ENCODE peak calls at places on chromosome 15, in five cellular contexts. Y is AG10803, L is AG09309, J is heart left ventricle, D is progenitor cell of endocrine pancreas. X is an unnamed sample.

GRCh38 chr15:45157056-45157455 is 27.3 kb downstream of the DUOX1 start:
- DNase-seq in Y (peak), L (peak), J (no peak), D (no peak), X (no peak)

GRCh38 chr15:27764339-27764738 is 334.8 kb downstream of the OCA2 start:
- DNase-seq in Y (no peak), L (no peak), J (no peak), D (no peak), X (no peak)

GRCh38 chr15:66935121-66935520 is 130.3 kb upstream of the SMAD3 start:
- DNase-seq in Y (peak), L (no peak), J (no peak), D (no peak), X (peak)

GRCh38 chr15:62848631-62849050 is 193.9 kb upstream of the TPM1 start:
- DNase-seq in Y (peak), L (no peak), J (no peak), D (no peak), X (no peak)

GRCh38 chr15:67080900-67081431 is 15.6 kb downstream of the SMAD3 start:
- DNase-seq in Y (peak), L (peak), J (peak), D (no peak), X (no peak)

GRCh38 chr15:93882133-93882532 is 349.2 kb upstream of the MCTP2 start:
- DNase-seq in Y (no peak), L (no peak), J (no peak), D (no peak), X (no peak)

GRCh38 chr15:65101418-65101890 is 13.5 kb downstream of the UBAP1L start:
- DNase-seq in Y (peak), L (no peak), J (peak), D (peak), X (no peak)

GRCh38 chr15:79102595-79102994 is 12.0 kb upstream of the RASGRF1 start:
- DNase-seq in Y (no peak), L (no peak), J (no peak), D (no peak), X (no peak)

GRCh38 chr15:73004462-73004861 is 47.8 kb upstream of the NEO1 start:
- DNase-seq in Y (no peak), L (no peak), J (no peak), D (no peak), X (no peak)

GRCh38 chr15:83446904-83447708 is at the start of gene SH3GL3:
- DNase-seq in Y (peak), L (no peak), J (peak), D (peak), X (peak)

GRCh38 chr15:89104172-89104564 is 15.9 kb downstream of the ABHD2 start:
- DNase-seq in Y (peak), L (no peak), J (no peak), D (no peak), X (no peak)

GRCh38 chr15:63186065-63186464 is 3.3 kb upstream of the RAB8B start:
- DNase-seq in Y (peak), L (no peak), J (no peak), D (no peak), X (no peak)

GRCh38 chr15:93029613-93030429 is 59.2 kb downstream of the RGMA start:
- DNase-seq in Y (no peak), L (no peak), J (no peak), D (no peak), X (no peak)

GRCh38 chr15:65071381-65071811 is 3.6 kb upstream of the RASL12 start:
- DNase-seq in Y (no peak), L (no peak), J (peak), D (no peak), X (no peak)

GRCh38 chr15:32790352-32790999 is 72.7 kb downstream of the GREM1 start:
- DNase-seq in Y (peak), L (no peak), J (no peak), D (no peak), X (no peak)

GRCh38 chr15:101499863-101500713 is 10.6 kb upstream of the PCSK6 start:
- DNase-seq in Y (peak), L (no peak), J (peak), D (no peak), X (no peak)

GRCh38 chr15:94029495-94029894 is 201.9 kb upstream of the MCTP2 start:
- DNase-seq in Y (peak), L (no peak), J (no peak), D (no peak), X (no peak)

GRCh38 chr15:63517614-63518013 is 13.2 kb downstream of the USP3 start:
- DNase-seq in Y (no peak), L (no peak), J (no peak), D (no peak), X (no peak)

GRCh38 chr15:51390239-51390931 is 48.9 kb downstream of the GLDN start:
- DNase-seq in Y (no peak), L (no peak), J (no peak), D (no peak), X (no peak)

GRCh38 chr15:46242935-46243334 is 608.1 kb downstream of the SQOR start:
- DNase-seq in Y (no peak), L (no peak), J (no peak), D (no peak), X (no peak)

GRCh38 chr15:66955871-66956585 is 109.4 kb upstream of the SMAD3 start:
- DNase-seq in Y (peak), L (no peak), J (no peak), D (no peak), X (no peak)

GRCh38 chr15:98547741-98548166 is 100.6 kb upstream of the IGF1R start:
- DNase-seq in Y (no peak), L (no peak), J (no peak), D (no peak), X (no peak)

GRCh38 chr15:68679161-68679560 is 100.4 kb downstream of the CORO2B start:
- DNase-seq in Y (no peak), L (no peak), J (no peak), D (no peak), X (no peak)

GRCh38 chr15:67700023-67700422 is 125.3 kb upstream of the SKOR1 start:
- DNase-seq in Y (peak), L (no peak), J (no peak), D (no peak), X (no peak)

GRCh38 chr15:58453931-58454793 is 22.4 kb downstream of the LIPC start:
- DNase-seq in Y (no peak), L (no peak), J (no peak), D (no peak), X (no peak)

GRCh38 chr15:47673343-47673761 is 44.0 kb upstream of the SEMA6D start:
- DNase-seq in Y (no peak), L (no peak), J (peak), D (no peak), X (no peak)

GRCh38 chr15:95712785-95713184 is 617.7 kb upstream of the NR2F2 start:
- DNase-seq in Y (no peak), L (no peak), J (no peak), D (no peak), X (no peak)

GRCh38 chr15:57606048-57606447 is 14.3 kb downstream of the MYZAP start:
- DNase-seq in Y (no peak), L (no peak), J (no peak), D (no peak), X (no peak)

GRCh38 chr15:68818088-68818670 is 2.5 kb downstream of the ANP32A start:
- DNase-seq in Y (peak), L (no peak), J (peak), D (peak), X (peak)

GRCh38 chr15:81010086-81010485 is 9.4 kb downstream of the TLNRD1 start:
- DNase-seq in Y (no peak), L (no peak), J (no peak), D (no peak), X (no peak)

GRCh38 chr15:63502843-63503738 is 1.3 kb upstream of the USP3 start:
- DNase-seq in Y (peak), L (peak), J (peak), D (peak), X (peak)

GRCh38 chr15:39770748-39771689 is 11.6 kb downstream of the FSIP1 start:
- DNase-seq in Y (peak), L (peak), J (peak), D (no peak), X (no peak)

GRCh38 chr15:60120100-60120499 is 116.0 kb downstream of the FOXB1 start:
- DNase-seq in Y (no peak), L (no peak), J (no peak), D (no peak), X (no peak)

GRCh38 chr15:56950979-56951378 is 32.5 kb downstream of the TCF12 start:
- DNase-seq in Y (no peak), L (no peak), J (no peak), D (no peak), X (no peak)

GRCh38 chr15:90451215-90451850 is 63.3 kb downstream of the IQGAP1 start:
- DNase-seq in Y (peak), L (peak), J (no peak), D (no peak), X (no peak)

DNA sequence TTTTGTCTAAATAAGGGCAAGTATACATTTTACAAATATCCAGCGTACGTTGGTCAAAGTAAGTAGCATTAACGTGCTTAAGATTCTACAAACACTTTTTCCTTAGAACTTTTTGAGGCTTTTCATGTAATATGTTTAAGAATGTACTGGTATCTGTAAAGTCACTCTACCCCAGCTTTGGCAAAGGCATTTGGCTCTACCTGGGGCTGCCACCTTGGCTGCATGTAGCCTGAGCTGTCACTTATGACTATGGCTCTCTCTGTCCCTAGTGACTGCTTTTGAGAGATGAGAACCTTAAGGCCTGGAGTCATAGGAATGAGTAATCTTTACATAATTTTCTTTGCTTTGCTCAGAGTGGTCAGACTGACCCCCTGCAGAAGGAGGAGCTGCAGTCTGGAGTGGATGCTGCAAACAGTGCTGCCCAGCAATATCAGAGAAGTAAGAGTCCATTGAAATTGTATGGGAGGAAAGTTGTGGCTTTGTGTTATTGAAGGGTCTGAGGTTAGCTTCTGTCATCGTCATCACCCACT is 61.2 kb downstream of the IQGAP1 start:
- DNase-seq in Y (no peak), L (no peak), J (no peak), D (no peak), X (no peak)
- TF ChIP-seq CTCF in Y (no peak), L (no peak), J (no peak), D (no peak), X (no peak)

GRCh38 chr15:90529369-90530249 is at the start of gene CRTC3:
- DNase-seq in Y (peak), L (no peak), J (peak), D (peak), X (peak)
- TF ChIP-seq CTCF in Y (peak), L (no peak), J (no peak), D (no peak), X (no peak)

GRCh38 chr15:43799209-43799944 is 643 bp downstream of the SERINC4 start:
- DNase-seq in Y (no peak), L (no peak), J (no peak), D (no peak), X (no peak)
- TF ChIP-seq CTCF in Y (no peak), L (no peak), J (no peak), D (no peak), X (no peak)

DNA sequence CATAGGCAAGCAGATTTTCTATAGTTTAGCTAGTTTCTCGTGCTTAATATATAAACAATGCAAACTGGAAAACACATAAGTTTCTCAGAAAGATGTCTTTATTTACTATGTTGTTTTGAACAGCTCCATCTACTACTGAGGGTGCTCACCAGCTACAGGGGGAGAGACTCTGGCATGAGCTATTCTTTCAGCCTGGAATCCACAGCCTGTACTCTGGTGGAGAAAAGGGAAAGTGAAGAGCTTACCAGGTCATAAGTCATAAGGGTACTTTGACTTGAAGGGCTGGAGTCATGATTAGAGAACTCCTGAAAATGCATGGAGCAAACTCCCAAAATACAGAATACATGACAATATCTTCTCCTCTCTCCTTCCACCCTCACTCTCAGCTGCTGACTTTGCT is 4.4 kb upstream of the AVEN start:
- DNase-seq in Y (no peak), L (no peak), J (no peak), D (no peak), X (no peak)
- TF ChIP-seq CTCF in Y (no peak), L (no peak), J (no peak), D (no peak), X (no peak)

DNA sequence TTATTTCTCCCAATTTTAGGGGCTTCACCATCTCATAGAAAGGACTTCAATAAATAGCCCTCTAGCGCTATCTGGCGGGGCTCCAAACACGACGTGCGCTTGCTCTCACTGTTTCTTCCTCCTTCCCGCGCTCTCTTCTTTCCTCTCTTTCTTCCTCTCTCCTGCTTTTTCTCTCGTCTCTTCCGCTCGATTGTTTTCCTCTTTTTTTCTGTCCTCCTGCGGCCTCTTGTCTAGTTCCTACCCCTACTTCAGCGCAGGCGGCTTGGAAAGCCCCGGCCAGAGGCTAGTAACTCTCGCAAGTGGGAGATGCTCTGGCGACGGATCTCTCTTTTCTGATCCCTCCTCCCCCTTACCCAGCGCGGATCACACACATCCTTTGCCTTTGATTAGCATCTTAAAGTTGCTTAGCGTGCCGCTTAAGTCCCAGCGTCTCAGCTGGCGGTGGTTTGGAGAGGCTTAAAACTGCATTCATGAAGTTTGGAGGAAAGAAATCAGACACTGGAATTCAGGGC is 6.2 kb upstream of the MEIS2 start:
- DNase-seq in Y (no peak), L (no peak), J (peak), D (no peak), X (no peak)
- TF ChIP-seq CTCF in Y (no peak), L (peak), J (no peak), D (peak), X (no peak)

GRCh38 chr15:70853855-70854668 is at the start of gene LARP6:
- DNase-seq in Y (peak), L (no peak), J (peak), D (peak), X (no peak)

GRCh38 chr15:70853270-70853854 is 595 bp downstream of the LARP6 start:
- DNase-seq in Y (peak), L (no peak), J (peak), D (peak), X (no peak)

GRCh38 chr15:70856177-70856883 is 2.4 kb upstream of the LARP6 start:
- DNase-seq in Y (peak), L (no peak), J (no peak), D (no peak), X (no peak)

GRCh38 chr15:70855764-70856163 is 1.8 kb upstream of the LARP6 start:
- DNase-seq in Y (no peak), L (no peak), J (no peak), D (no peak), X (no peak)

GRCh38 chr15:70854669-70854976 is 666 bp upstream of the LARP6 start:
- DNase-seq in Y (peak), L (no peak), J (no peak), D (no peak), X (no peak)
- TF ChIP-seq CTCF in Y (peak), L (peak), J (no peak), D (no peak), X (no peak)

GRCh38 chr15:41493902-41494189 is 172 bp downstream of the ITPKA start:
- DNase-seq in Y (no peak), L (no peak), J (no peak), D (no peak), X (no peak)
- TF ChIP-seq CTCF in Y (no peak), L (no peak), J (no peak), D (no peak), X (no peak)

X was measured in natural killer cell.